ENCODE peak calls at places on chromosomes 3 and 15, in ten cellular contexts. T is gastrocnemius medialis, G is esophagus muscularis mucosa, A is fibroblast of pulmonary artery, C is tibial nerve, D is astrocyte of the spinal cord, X is A549, J is GM23338, K is IMR-90, F is AG04450. L is an unnamed sample.

GRCh38 chr3:189123595-189124387 is 48.0 kb upstream of the TPRG1 start:
- DNase-seq in D (no peak), F (no peak), A (peak), T (peak), X (no peak), K (no peak), C (peak), G (peak), J (no peak), L (no peak)

GRCh38 chr3:108469126-108469525 is 41.3 kb downstream of the MYH15 start:
- DNase-seq in A (no peak), X (no peak), D (no peak), F (no peak), G (no peak), K (no peak), J (no peak), C (no peak), T (no peak), L (no peak)

GRCh38 chr3:27458929-27459328 is 25.3 kb downstream of the SLC4A7 start:
- DNase-seq in G (no peak), C (no peak), X (no peak), D (no peak), A (no peak), K (no peak), T (no peak), J (no peak), F (no peak), L (no peak)

GRCh38 chr3:8641472-8641871 is 3.1 kb downstream of the SSUH2 start:
- DNase-seq in D (no peak), K (no peak), F (no peak), J (peak), A (no peak), T (no peak), C (no peak), G (no peak), X (no peak), L (no peak)

GRCh38 chr15:71443538-71443937 is 328.3 kb downstream of the THSD4 start:
- DNase-seq in K (peak), X (peak), C (peak), T (no peak), F (no peak), J (peak), G (no peak), D (peak), A (peak), L (peak)

GRCh38 chr3:55701997-55702396 is 214.9 kb upstream of the WNT5A start:
- DNase-seq in J (no peak), A (no peak), D (peak), G (no peak), F (no peak), K (peak), X (no peak), C (no peak), T (no peak), L (no peak)

GRCh38 chr3:141366285-141367037 is 1.8 kb upstream of the ZBTB38 start:
- DNase-seq in F (peak), X (peak), K (peak), C (peak), A (peak), G (peak), T (peak), D (peak), J (no peak), L (no peak)

GRCh38 chr3:136070953-136071949 is 105.7 kb downstream of the PPP2R3A start:
- DNase-seq in C (no peak), G (no peak), J (peak), X (no peak), F (no peak), D (peak), A (peak), T (no peak), K (peak), L (peak)

GRCh38 chr3:174498638-174499037 is 360.5 kb upstream of the NAALADL2 start:
- DNase-seq in F (peak), X (no peak), T (no peak), A (peak), J (no peak), D (peak), C (no peak), G (no peak), K (peak), L (no peak)

GRCh38 chr3:46361408-46362283 is 7.7 kb downstream of the CCR2 start:
- DNase-seq in F (no peak), J (no peak), G (no peak), K (no peak), C (no peak), X (no peak), T (no peak), D (no peak), A (no peak), L (no peak)

GRCh38 chr3:127613406-127613805 is 15.2 kb downstream of the MCM2 start:
- DNase-seq in F (no peak), X (no peak), C (no peak), D (no peak), A (no peak), G (no peak), J (no peak), K (no peak), T (no peak), L (no peak)

GRCh38 chr15:92883643-92884458 is 16.3 kb upstream of the CHD2 start:
- DNase-seq in D (peak), K (peak), J (peak), C (no peak), T (no peak), A (peak), G (no peak), F (no peak), X (no peak), L (no peak)

GRCh38 chr15:54082836-54083492 is 104.7 kb downstream of the UNC13C start:
- DNase-seq in C (no peak), T (no peak), X (no peak), F (no peak), J (peak), K (peak), G (no peak), D (no peak), A (peak), L (peak)

GRCh38 chr3:48039487-48040190 is 23.4 kb upstream of the MAP4 start:
- DNase-seq in J (peak), C (no peak), F (no peak), K (peak), X (peak), T (no peak), A (peak), G (no peak), D (peak), L (no peak)

GRCh38 chr3:31265646-31266423 is 266.9 kb upstream of the STT3B start:
- DNase-seq in K (no peak), X (no peak), T (no peak), J (peak), G (no peak), D (no peak), F (no peak), A (peak), C (no peak), L (no peak)

GRCh38 chr15:23574742-23575141 is 9.3 kb downstream of the MKRN3 start:
- DNase-seq in D (no peak), T (no peak), X (no peak), G (no peak), J (peak), F (no peak), K (no peak), A (no peak), C (no peak), L (peak)

GRCh38 chr3:141939759-141940158 is 63.3 kb downstream of the ATP1B3 start:
- DNase-seq in J (no peak), C (no peak), K (no peak), D (no peak), X (no peak), G (no peak), T (no peak), A (no peak), F (no peak), L (no peak)

GRCh38 chr3:151400341-151400740 is 15.8 kb upstream of the P2RY12 start:
- DNase-seq in D (no peak), K (no peak), F (no peak), J (no peak), G (no peak), T (no peak), X (no peak), C (no peak), A (no peak), L (no peak)

GRCh38 chr3:72375237-72376154 is 472.7 kb downstream of the SHQ1 start:
- DNase-seq in D (no peak), G (no peak), X (no peak), A (no peak), F (no peak), K (no peak), J (peak), C (no peak), T (no peak), L (no peak)

GRCh38 chr3:8524656-8525399 is 23.2 kb downstream of the LMCD1 start:
- DNase-seq in C (no peak), A (no peak), T (no peak), D (no peak), K (no peak), X (no peak), J (no peak), F (no peak), G (no peak), L (no peak)

GRCh38 chr3:11085078-11085840 is 69.0 kb upstream of the HRH1 start:
- DNase-seq in F (no peak), D (no peak), C (no peak), G (no peak), X (no peak), T (no peak), A (no peak), J (no peak), K (peak), L (no peak)

GRCh38 chr15:48996276-48996675 is 32.6 kb upstream of the SHC4 start:
- DNase-seq in T (no peak), D (peak), J (no peak), K (peak), G (no peak), A (no peak), F (no peak), C (no peak), X (no peak), L (no peak)

GRCh38 chr3:13120928-13121552 is 47.8 kb upstream of the IQSEC1 start:
- DNase-seq in F (no peak), A (no peak), J (no peak), K (no peak), T (no peak), X (no peak), D (no peak), C (no peak), G (no peak), L (no peak)

GRCh38 chr15:56832125-56832524 is 86.3 kb upstream of the TCF12 start:
- DNase-seq in F (no peak), D (peak), G (no peak), X (no peak), K (no peak), C (no peak), A (peak), J (no peak), T (peak), L (no peak)

GRCh38 chr3:43448098-43448497 is 161.8 kb downstream of the SNRK start:
- DNase-seq in C (no peak), G (no peak), J (no peak), X (no peak), T (no peak), D (no peak), A (no peak), F (no peak), K (no peak), L (no peak)

GRCh38 chr3:139120336-139120971 is 75.8 kb upstream of the PRR23C start:
- DNase-seq in G (peak), T (no peak), F (peak), D (peak), X (no peak), A (peak), C (peak), J (no peak), K (peak), L (peak)

GRCh38 chr15:59165726-59166125 is 40.9 kb upstream of the LDHAL6B start:
- DNase-seq in A (peak), T (no peak), K (no peak), D (no peak), F (no peak), X (no peak), G (no peak), C (no peak), J (no peak), L (peak)

GRCh38 chr3:195802261-195802701 is 9.4 kb downstream of the MUC4 start:
- DNase-seq in A (no peak), D (no peak), K (no peak), F (no peak), C (no peak), T (no peak), G (no peak), X (no peak), J (no peak), L (peak)

GRCh38 chr15:75037685-75038084 is 14.3 kb downstream of the PPCDC start:
- DNase-seq in F (no peak), K (no peak), J (no peak), T (no peak), X (no peak), D (peak), G (no peak), A (peak), C (no peak), L (no peak)

GRCh38 chr3:119690043-119690656 is 12.7 kb upstream of the CFAP91 start:
- DNase-seq in F (no peak), K (peak), C (no peak), D (peak), G (no peak), X (peak), J (peak), A (peak), T (no peak), L (no peak)

GRCh38 chr3:114441386-114441785 is 147.6 kb downstream of the TIGIT start:
- DNase-seq in C (no peak), G (no peak), A (no peak), D (no peak), X (no peak), K (no peak), J (no peak), T (no peak), F (no peak), L (no peak)

GRCh38 chr15:41501191-41501917 is 7.7 kb downstream of the ITPKA start:
- DNase-seq in K (peak), F (no peak), G (no peak), X (no peak), C (no peak), A (no peak), J (peak), D (no peak), T (no peak), L (peak)

GRCh38 chr3:32495085-32495484 is 7.6 kb downstream of the CMTM6 start:
- DNase-seq in K (no peak), G (no peak), D (no peak), J (no peak), T (no peak), C (no peak), F (no peak), X (no peak), A (no peak), L (no peak)

GRCh38 chr3:27573780-27574437 is 89.7 kb upstream of the SLC4A7 start:
- DNase-seq in J (no peak), T (no peak), A (no peak), K (peak), C (no peak), G (no peak), F (no peak), X (no peak), D (no peak), L (no peak)

GRCh38 chr15:76366714-76367113 is 30.1 kb downstream of the ISL2 start:
- DNase-seq in T (no peak), A (no peak), X (no peak), J (no peak), C (no peak), G (no peak), K (no peak), F (no peak), D (no peak), L (no peak)

GRCh38 chr3:141860086-141860669 is 16.3 kb upstream of the ATP1B3 start:
- DNase-seq in G (no peak), X (no peak), J (no peak), D (no peak), K (no peak), T (no peak), C (no peak), F (no peak), A (no peak), L (no peak)

GRCh38 chr15:26771168-26771916 is 1.5 kb downstream of the GABRB3 start:
- DNase-seq in G (no peak), F (no peak), T (no peak), X (no peak), K (no peak), C (no peak), J (peak), D (no peak), A (no peak), L (peak)
- H3K4me3 ChIP-seq in G (peak), F (no peak), T (no peak), X (peak), K (no peak), C (no peak), J (peak), D (no peak), A (no peak), L (peak)

DNA sequence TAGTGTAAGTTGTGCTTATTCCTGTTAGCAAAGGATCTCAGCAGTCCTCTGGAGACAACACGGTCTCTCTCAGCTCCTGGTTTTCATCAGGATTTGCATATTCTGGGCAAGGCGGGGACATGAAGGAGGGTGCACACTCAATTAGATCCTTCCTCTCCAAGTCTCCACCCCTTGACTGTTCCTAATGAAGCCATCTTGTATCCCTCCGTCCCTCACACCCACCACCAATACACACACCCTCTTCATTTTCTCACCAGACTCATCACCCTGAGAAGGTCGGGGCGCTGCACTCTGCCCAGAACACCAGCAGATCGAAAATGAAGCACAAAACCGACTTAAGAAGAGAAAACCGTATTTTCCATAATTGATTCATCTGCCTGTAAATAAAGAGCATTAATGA is 63.7 kb downstream of the MRPL46 start:
- DNase-seq in C (no peak), T (no peak), J (peak), D (no peak), G (peak), K (no peak), F (no peak), A (no peak), X (no peak), L (no peak)
- TF ChIP-seq CTCF in C (no peak), T (no peak), J (no peak), D (no peak), G (no peak), K (no peak), F (no peak), A (no peak), X (no peak), L (no peak)

DNA sequence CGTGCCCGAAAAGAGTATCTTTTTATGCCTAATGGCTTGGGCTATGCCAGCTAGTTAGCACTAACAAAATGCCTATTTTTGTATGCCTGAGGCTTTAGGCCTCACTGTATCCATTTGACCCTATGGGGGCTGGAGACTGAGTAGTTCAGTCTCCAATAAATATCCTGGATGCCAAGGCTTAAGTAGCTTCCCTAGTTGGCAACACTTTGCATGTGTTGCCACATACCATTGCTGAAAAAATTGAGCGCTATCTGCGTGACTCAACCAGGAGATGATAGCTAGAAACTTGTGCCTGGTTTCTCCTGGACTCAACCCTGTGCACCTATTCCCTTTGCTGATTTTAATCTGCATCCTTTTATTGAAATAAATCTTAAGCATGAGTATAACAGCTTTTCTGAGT is 58.4 kb upstream of the ATP2C1 start:
- DNase-seq in K (no peak), X (no peak), G (no peak), J (no peak), T (no peak), D (no peak), F (no peak), A (peak), C (no peak), L (no peak)
- H3K4me3 ChIP-seq in K (no peak), X (no peak), G (no peak), J (no peak), T (no peak), D (no peak), F (no peak), A (no peak), C (no peak), L (no peak)

GRCh38 chr3:71210257-71211002 is 373.1 kb downstream of the FOXP1 start:
- DNase-seq in D (peak), A (peak), X (peak), C (peak), G (no peak), T (peak), J (no peak), F (no peak), K (peak), L (peak)
- TF ChIP-seq CTCF in D (peak), A (peak), X (no peak), C (peak), G (no peak), T (peak), J (no peak), F (peak), K (peak), L (peak)

DNA sequence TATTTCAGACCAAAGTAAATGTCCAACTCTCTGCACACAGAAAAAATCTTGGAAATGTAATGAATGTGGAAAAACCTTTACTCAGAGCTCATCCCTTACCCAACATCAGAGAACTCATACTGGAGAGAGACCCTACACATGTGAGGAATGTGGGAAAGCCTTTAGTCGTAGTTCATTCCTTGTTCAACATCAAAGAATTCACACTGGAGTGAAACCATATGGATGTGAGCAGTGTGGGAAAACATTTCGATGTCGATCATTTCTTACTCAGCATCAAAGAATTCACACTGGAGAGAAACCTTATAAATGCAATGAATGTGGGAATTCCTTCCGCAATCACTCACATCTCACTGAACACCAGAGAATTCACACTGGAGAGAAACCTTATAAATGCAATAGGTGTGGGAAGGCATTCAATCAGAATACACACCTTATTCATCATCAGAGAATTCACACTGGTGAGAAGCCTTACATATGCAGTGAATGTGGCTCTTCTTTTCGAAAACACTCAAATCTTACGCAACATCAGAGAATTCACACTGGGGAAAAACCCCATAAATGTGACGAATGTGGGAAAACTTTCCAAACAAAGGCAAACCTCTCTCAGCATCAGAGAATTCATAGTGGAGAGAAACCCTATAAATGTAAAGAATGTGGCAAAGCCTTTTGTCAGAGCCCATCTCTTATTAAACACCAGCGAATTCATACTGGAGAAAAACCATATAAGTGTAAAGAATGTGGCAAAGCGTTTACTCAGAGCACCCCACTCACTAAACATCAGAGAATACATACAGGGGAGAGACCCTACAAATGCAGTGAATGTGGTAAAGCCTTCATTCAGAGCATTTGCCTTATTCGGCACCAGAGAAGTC is 8.0 kb upstream of the ZNF501 start:
- DNase-seq in T (no peak), F (no peak), K (peak), D (peak), A (peak), X (no peak), G (no peak), J (peak), C (no peak), L (no peak)
- H3K4me3 ChIP-seq in T (no peak), F (no peak), K (no peak), D (no peak), A (no peak), X (no peak), G (no peak), J (peak), C (no peak), L (peak)